ENCODE peak calls at places on chromosome 2, in four cellular contexts. One of them, this sample, is unnamed.

GRCh38 chr2:159285929-159286708 is at the start of gene WDSUB1:
- DNase-seq in brain microvascular endothelial cell: peak; percentile 71
- DNase-seq in spleen: peak; percentile 89
- DNase-seq in heart right ventricle: peak; percentile 66
- DNase-seq in this sample: no peak

GRCh38 chr2:172226244-172227061 is 123.8 kb upstream of the DLX2 start:
- DNase-seq in spleen: no peak
- DNase-seq in brain microvascular endothelial cell: no peak
- DNase-seq in heart right ventricle: no peak
- DNase-seq in this sample: no peak

GRCh38 chr2:72166281-72166680 is 18.6 kb upstream of the CYP26B1 start:
- DNase-seq in spleen: no peak
- DNase-seq in heart right ventricle: no peak
- DNase-seq in brain microvascular endothelial cell: no peak
- DNase-seq in this sample: no peak

GRCh38 chr2:25168256-25169072 is at the start of gene POMC:
- DNase-seq in heart right ventricle: peak; percentile 23
- DNase-seq in spleen: peak; percentile 82
- DNase-seq in brain microvascular endothelial cell: no peak
- DNase-seq in this sample: no peak

GRCh38 chr2:193703411-193703810 is 1508.7 kb upstream of the TMEFF2 start:
- DNase-seq in spleen: no peak
- DNase-seq in brain microvascular endothelial cell: no peak
- DNase-seq in heart right ventricle: no peak
- DNase-seq in this sample: no peak

GRCh38 chr2:166404831-166405568 is 29.3 kb upstream of the SCN9A start:
- DNase-seq in heart right ventricle: no peak
- DNase-seq in spleen: no peak
- DNase-seq in brain microvascular endothelial cell: no peak
- DNase-seq in this sample: no peak

GRCh38 chr2:119921825-119922224 is 91.1 kb upstream of the EPB41L5 start:
- DNase-seq in heart right ventricle: no peak
- DNase-seq in spleen: no peak
- DNase-seq in brain microvascular endothelial cell: no peak
- DNase-seq in this sample: no peak

GRCh38 chr2:234643407-234643806 is 146.5 kb upstream of the ARL4C start:
- DNase-seq in brain microvascular endothelial cell: no peak
- DNase-seq in heart right ventricle: no peak
- DNase-seq in spleen: no peak
- DNase-seq in this sample: no peak

GRCh38 chr2:181858600-181858999 is 32.9 kb upstream of the ITPRID2 start:
- DNase-seq in spleen: no peak
- DNase-seq in brain microvascular endothelial cell: no peak
- DNase-seq in heart right ventricle: no peak
- DNase-seq in this sample: no peak

GRCh38 chr2:237256845-237257244 is 157.1 kb downstream of the COL6A3 start:
- DNase-seq in brain microvascular endothelial cell: peak; percentile 30
- DNase-seq in heart right ventricle: no peak
- DNase-seq in spleen: no peak
- DNase-seq in this sample: no peak

GRCh38 chr2:16318474-16319195 is 347.0 kb downstream of the CYRIA start:
- DNase-seq in brain microvascular endothelial cell: no peak
- DNase-seq in spleen: no peak
- DNase-seq in heart right ventricle: no peak
- DNase-seq in this sample: no peak

GRCh38 chr2:153416071-153416470 is 62.5 kb downstream of the RPRM start:
- DNase-seq in brain microvascular endothelial cell: no peak
- DNase-seq in heart right ventricle: no peak
- DNase-seq in spleen: no peak
- DNase-seq in this sample: no peak

GRCh38 chr2:188519133-188519532 is 227.5 kb downstream of the GULP1 start:
- DNase-seq in spleen: no peak
- DNase-seq in heart right ventricle: no peak
- DNase-seq in brain microvascular endothelial cell: no peak
- DNase-seq in this sample: no peak

GRCh38 chr2:57726294-57726693 is 320.3 kb upstream of the VRK2 start:
- DNase-seq in brain microvascular endothelial cell: no peak
- DNase-seq in heart right ventricle: no peak
- DNase-seq in spleen: no peak
- DNase-seq in this sample: no peak

GRCh38 chr2:12819098-12819465 is 102.3 kb downstream of the TRIB2 start:
- DNase-seq in spleen: no peak
- DNase-seq in brain microvascular endothelial cell: peak; percentile 99
- DNase-seq in heart right ventricle: no peak
- DNase-seq in this sample: peak; percentile 95

GRCh38 chr2:3641181-3641580 is 16.8 kb upstream of the ALLC start:
- DNase-seq in heart right ventricle: no peak
- DNase-seq in spleen: peak; percentile 48
- DNase-seq in brain microvascular endothelial cell: no peak
- DNase-seq in this sample: no peak

GRCh38 chr2:213317929-213318328 is 33.7 kb downstream of the SPAG16 start:
- DNase-seq in brain microvascular endothelial cell: peak; percentile 82
- DNase-seq in heart right ventricle: no peak
- DNase-seq in spleen: no peak
- DNase-seq in this sample: peak; percentile 11

DNA sequence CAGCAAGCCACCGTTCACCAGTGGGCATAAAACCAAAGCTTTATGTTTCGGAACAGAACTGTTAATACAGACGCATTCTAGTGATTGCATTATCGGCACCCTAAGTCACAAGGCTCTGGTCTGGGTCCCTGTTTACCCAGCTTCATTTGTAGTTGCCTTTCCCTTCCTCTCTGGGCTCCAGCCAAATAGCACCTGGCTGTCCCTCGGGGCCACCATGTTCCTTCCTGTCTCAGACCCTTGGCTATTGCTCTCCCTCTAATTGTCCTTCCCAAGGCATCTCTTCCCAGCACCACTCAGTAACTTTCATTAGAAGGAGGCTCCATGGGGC is 75.3 kb downstream of the SDC1 start:
- DNase-seq in spleen: no peak
- DNase-seq in brain microvascular endothelial cell: no peak
- DNase-seq in heart right ventricle: no peak
- DNase-seq in this sample: no peak
- H3K27ac ChIP-seq in spleen: peak overlapping the region; percentile 52
- H3K27ac ChIP-seq in brain microvascular endothelial cell: peak overlapping the region; percentile 91
- H3K27ac ChIP-seq in heart right ventricle: no peak overlapping the region
- H3K27ac ChIP-seq in this sample: peak overlapping the region; percentile 81

DNA sequence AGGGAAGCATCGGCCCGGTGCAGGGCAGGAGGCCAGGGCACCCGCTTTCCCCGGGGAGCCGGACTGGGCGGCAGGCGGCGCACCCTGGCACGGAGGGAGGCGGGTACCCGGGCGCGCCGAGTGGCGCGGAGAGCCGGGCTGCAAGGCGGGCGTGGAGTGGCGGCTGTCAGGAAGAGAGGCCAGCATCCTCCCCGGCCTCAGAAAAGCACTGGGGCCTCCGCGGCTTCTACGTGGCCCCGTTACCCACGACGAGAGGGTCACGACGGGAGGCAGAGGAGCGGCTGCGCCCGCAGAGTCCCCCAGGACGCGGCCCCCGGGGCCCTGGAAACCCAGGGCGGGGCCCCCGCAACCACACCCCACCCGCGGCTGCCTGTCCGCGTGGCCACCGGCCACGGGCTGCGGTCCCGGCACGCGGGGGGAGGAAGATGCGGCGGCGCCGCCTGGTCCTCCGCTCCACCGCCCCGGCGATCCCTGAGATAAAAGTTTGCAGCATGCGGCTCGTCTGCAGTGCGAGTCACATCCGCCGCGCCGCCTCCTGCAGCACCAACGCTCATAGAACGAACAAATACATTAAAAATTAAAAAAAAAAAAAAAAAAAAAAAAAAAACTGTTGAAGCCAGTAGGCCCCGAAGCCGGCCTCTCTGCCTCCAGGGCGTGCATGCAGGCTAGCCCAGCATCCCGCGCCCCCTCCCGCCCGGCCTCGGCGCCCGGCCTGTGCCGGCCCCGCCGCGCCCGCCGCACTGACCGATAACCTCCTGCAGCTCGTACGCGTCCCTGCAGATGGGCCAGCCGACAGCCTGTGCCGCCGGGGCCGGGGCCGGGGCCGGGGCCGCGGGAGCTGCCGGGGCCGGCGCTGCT is 683 bp downstream of the STK39 start:
- DNase-seq in spleen: peak; percentile 95
- DNase-seq in heart right ventricle: peak; percentile 80
- DNase-seq in brain microvascular endothelial cell: peak; percentile 64
- DNase-seq in this sample: no peak
- TF ChIP-seq CTCF in spleen: peak; percentile 31
- TF ChIP-seq CTCF in heart right ventricle: peak; percentile 19
- TF ChIP-seq CTCF in brain microvascular endothelial cell: peak; percentile 34
- TF ChIP-seq CTCF in this sample: peak; percentile 42

DNA sequence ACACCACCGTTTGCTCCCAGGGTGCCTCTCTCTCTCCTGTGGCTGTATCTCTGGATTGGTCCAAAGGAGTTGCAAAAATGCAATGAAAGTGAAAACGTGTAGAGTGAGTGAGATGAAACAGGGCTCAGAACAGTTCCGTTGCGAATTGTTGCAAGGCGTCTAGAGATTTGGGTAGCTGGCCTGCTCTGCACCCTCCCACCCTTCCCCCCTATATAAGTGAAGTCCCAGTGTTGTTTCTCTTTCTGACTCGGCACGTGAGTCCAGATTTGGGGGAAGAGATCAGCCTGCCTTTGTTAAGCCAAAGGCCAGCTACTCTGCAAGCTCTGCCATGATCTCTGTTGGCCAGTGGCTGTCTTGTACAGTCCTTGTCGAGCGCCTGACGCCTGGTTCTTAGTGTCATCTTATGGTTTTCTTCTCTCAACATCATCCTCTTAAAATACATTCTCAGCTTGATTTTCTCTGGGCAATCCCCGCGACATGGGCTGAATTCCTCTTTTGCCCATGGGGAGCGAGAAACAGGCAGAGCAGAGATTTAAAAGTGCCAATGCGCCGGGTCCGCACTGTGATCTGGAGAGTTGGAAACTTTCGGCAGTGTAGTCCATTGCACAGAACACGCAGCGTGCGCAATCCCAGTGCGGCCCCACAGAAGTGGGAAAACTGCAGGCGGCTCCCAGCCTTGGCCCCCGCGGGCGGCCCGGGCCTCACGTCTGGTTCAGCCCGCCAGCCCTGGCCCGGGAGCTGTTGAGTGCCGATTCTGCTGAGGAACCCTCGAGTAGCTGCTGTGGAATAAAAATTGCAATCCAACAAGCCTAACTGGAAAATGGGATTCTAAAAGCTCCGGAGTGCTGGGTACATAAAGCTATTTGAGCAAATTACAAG is 9.3 kb downstream of the MEIS1 start:
- DNase-seq in spleen: no peak
- DNase-seq in brain microvascular endothelial cell: no peak
- DNase-seq in heart right ventricle: peak; percentile 27
- DNase-seq in this sample: no peak
- H3K27me3 ChIP-seq in spleen: peaks cover 16% of the 10 kb centered on the region
- H3K27me3 ChIP-seq in brain microvascular endothelial cell: peaks cover 76% of the 10 kb centered on the region
- H3K27me3 ChIP-seq in heart right ventricle: no peaks in the 10 kb centered on the region
- H3K27me3 ChIP-seq in this sample: no peaks in the 10 kb centered on the region

GRCh38 chr2:67498931-67499330 is 101.8 kb downstream of the ETAA1 start:
- DNase-seq in spleen: no peak
- DNase-seq in heart right ventricle: no peak
- DNase-seq in brain microvascular endothelial cell: no peak
- DNase-seq in this sample: no peak
- H3K27ac ChIP-seq in spleen: no peak overlapping the region
- H3K27ac ChIP-seq in heart right ventricle: no peak overlapping the region
- H3K27ac ChIP-seq in brain microvascular endothelial cell: no peak overlapping the region
- H3K27ac ChIP-seq in this sample: no peak overlapping the region

GRCh38 chr2:46230115-46230571 is 67.1 kb upstream of the EPAS1 start:
- DNase-seq in brain microvascular endothelial cell: no peak
- DNase-seq in heart right ventricle: peak; percentile 51
- DNase-seq in spleen: peak; percentile 78
- DNase-seq in this sample: no peak
- TF ChIP-seq CTCF in brain microvascular endothelial cell: peak; percentile 23
- TF ChIP-seq CTCF in heart right ventricle: peak; percentile 47
- TF ChIP-seq CTCF in spleen: no peak
- TF ChIP-seq CTCF in this sample: no peak

GRCh38 chr2:170779304-170779703 is 9.1 kb downstream of the ERICH2 start:
- DNase-seq in spleen: no peak
- DNase-seq in heart right ventricle: no peak
- DNase-seq in brain microvascular endothelial cell: no peak
- DNase-seq in this sample: no peak
- H3K27me3 ChIP-seq in spleen: no peaks in the 10 kb centered on the region
- H3K27me3 ChIP-seq in heart right ventricle: no peaks in the 10 kb centered on the region
- H3K27me3 ChIP-seq in brain microvascular endothelial cell: peaks cover 11% of the 10 kb centered on the region
- H3K27me3 ChIP-seq in this sample: no peaks in the 10 kb centered on the region

DNA sequence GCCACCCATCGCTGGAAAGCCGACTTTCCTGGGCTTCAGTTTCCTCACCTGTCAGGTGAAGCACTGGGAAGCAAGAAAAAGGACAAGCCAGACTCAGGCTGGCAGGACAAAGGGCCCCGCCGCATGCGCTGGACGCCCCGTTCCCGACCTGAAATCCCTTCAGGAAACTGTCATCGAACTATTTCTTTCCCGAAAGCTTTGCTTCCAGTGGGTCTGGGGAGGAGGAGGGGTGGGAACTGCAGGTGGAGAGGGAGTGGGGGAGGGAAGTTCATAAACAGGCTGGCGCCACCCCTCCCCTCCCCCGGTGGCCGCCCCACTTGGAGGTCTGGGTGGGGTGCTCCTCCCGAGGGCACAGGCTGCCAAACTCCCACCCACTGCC is 102.2 kb downstream of the FOXI3 start:
- DNase-seq in brain microvascular endothelial cell: no peak
- DNase-seq in spleen: no peak
- DNase-seq in heart right ventricle: no peak
- DNase-seq in this sample: no peak
- H3K27ac ChIP-seq in brain microvascular endothelial cell: no peak overlapping the region
- H3K27ac ChIP-seq in spleen: no peak overlapping the region
- H3K27ac ChIP-seq in heart right ventricle: no peak overlapping the region
- H3K27ac ChIP-seq in this sample: no peak overlapping the region